ENCODE peak calls at places on chromosomes 4 and X, in eight cellular contexts. One of them, this sample, is unnamed.

GRCh38 chrX:154352466-154352865 is 22.0 kb downstream of the FLNA start:
- DNase-seq in BJ: no peak
- DNase-seq in GM20000: no peak
- DNase-seq in fibroblast of mammary gland: no peak
- DNase-seq in IMR-90: no peak
- DNase-seq in Peyer's patch: no peak
- DNase-seq in OCI-LY7: no peak
- DNase-seq in progenitor cell of endocrine pancreas: no peak
- DNase-seq in this sample: no peak

GRCh38 chr4:9861561-9861960 is 80.1 kb downstream of the DRD5 start:
- DNase-seq in GM20000: no peak
- DNase-seq in IMR-90: no peak
- DNase-seq in BJ: no peak
- DNase-seq in fibroblast of mammary gland: no peak
- DNase-seq in OCI-LY7: no peak
- DNase-seq in Peyer's patch: no peak
- DNase-seq in progenitor cell of endocrine pancreas: no peak
- DNase-seq in this sample: no peak

GRCh38 chr4:107255114-107255513 is 219.0 kb upstream of the DKK2 start:
- DNase-seq in Peyer's patch: no peak
- DNase-seq in progenitor cell of endocrine pancreas: no peak
- DNase-seq in BJ: no peak
- DNase-seq in OCI-LY7: no peak
- DNase-seq in GM20000: no peak
- DNase-seq in IMR-90: no peak
- DNase-seq in fibroblast of mammary gland: no peak
- DNase-seq in this sample: no peak

GRCh38 chrX:49210406-49210805 is 10.4 kb upstream of the SYP start:
- DNase-seq in GM20000: no peak
- DNase-seq in progenitor cell of endocrine pancreas: no peak
- DNase-seq in OCI-LY7: no peak
- DNase-seq in BJ: no peak
- DNase-seq in IMR-90: no peak
- DNase-seq in fibroblast of mammary gland: no peak
- DNase-seq in Peyer's patch: no peak
- DNase-seq in this sample: no peak

GRCh38 chr4:146245899-146246298 is 31.6 kb downstream of the REELD1 start:
- DNase-seq in IMR-90: no peak
- DNase-seq in progenitor cell of endocrine pancreas: no peak
- DNase-seq in OCI-LY7: no peak
- DNase-seq in BJ: no peak
- DNase-seq in GM20000: no peak
- DNase-seq in fibroblast of mammary gland: no peak
- DNase-seq in Peyer's patch: no peak
- DNase-seq in this sample: no peak

GRCh38 chr4:3661989-3662388 is 104.2 kb upstream of the ADRA2C start:
- DNase-seq in Peyer's patch: no peak
- DNase-seq in OCI-LY7: no peak
- DNase-seq in BJ: no peak
- DNase-seq in progenitor cell of endocrine pancreas: no peak
- DNase-seq in GM20000: no peak
- DNase-seq in IMR-90: no peak
- DNase-seq in fibroblast of mammary gland: no peak
- DNase-seq in this sample: no peak

GRCh38 chrX:13863326-13863725 is 46.4 kb upstream of the GPM6B start:
- DNase-seq in Peyer's patch: no peak
- DNase-seq in GM20000: no peak
- DNase-seq in progenitor cell of endocrine pancreas: no peak
- DNase-seq in BJ: no peak
- DNase-seq in IMR-90: no peak
- DNase-seq in OCI-LY7: no peak
- DNase-seq in fibroblast of mammary gland: peak
- DNase-seq in this sample: no peak

GRCh38 chr4:158162637-158163036 is 10.2 kb downstream of the GASK1B start:
- DNase-seq in progenitor cell of endocrine pancreas: no peak
- DNase-seq in fibroblast of mammary gland: peak
- DNase-seq in OCI-LY7: no peak
- DNase-seq in BJ: no peak
- DNase-seq in IMR-90: peak
- DNase-seq in GM20000: no peak
- DNase-seq in Peyer's patch: no peak
- DNase-seq in this sample: no peak

GRCh38 chrX:103791826-103792458 is 15.3 kb downstream of the PLP1 start:
- DNase-seq in IMR-90: peak
- DNase-seq in BJ: no peak
- DNase-seq in Peyer's patch: no peak
- DNase-seq in progenitor cell of endocrine pancreas: no peak
- DNase-seq in fibroblast of mammary gland: no peak
- DNase-seq in GM20000: no peak
- DNase-seq in OCI-LY7: no peak
- DNase-seq in this sample: no peak

GRCh38 chr4:164508126-164508525 is 245.8 kb upstream of the SMIM31 start:
- DNase-seq in IMR-90: no peak
- DNase-seq in progenitor cell of endocrine pancreas: no peak
- DNase-seq in Peyer's patch: no peak
- DNase-seq in BJ: no peak
- DNase-seq in fibroblast of mammary gland: no peak
- DNase-seq in OCI-LY7: no peak
- DNase-seq in GM20000: no peak
- DNase-seq in this sample: no peak

GRCh38 chr4:67437974-67438713 is 107.2 kb downstream of the CENPC start:
- DNase-seq in IMR-90: peak
- DNase-seq in GM20000: no peak
- DNase-seq in progenitor cell of endocrine pancreas: no peak
- DNase-seq in BJ: peak
- DNase-seq in Peyer's patch: no peak
- DNase-seq in fibroblast of mammary gland: peak
- DNase-seq in OCI-LY7: no peak
- DNase-seq in this sample: no peak

GRCh38 chr4:182338731-182339130 is 95.5 kb downstream of the TENM3 start:
- DNase-seq in progenitor cell of endocrine pancreas: no peak
- DNase-seq in BJ: no peak
- DNase-seq in fibroblast of mammary gland: peak
- DNase-seq in GM20000: no peak
- DNase-seq in OCI-LY7: no peak
- DNase-seq in IMR-90: peak
- DNase-seq in Peyer's patch: no peak
- DNase-seq in this sample: no peak

GRCh38 chr4:80587861-80588385 is 252.4 kb downstream of the CFAP299 start:
- DNase-seq in progenitor cell of endocrine pancreas: no peak
- DNase-seq in OCI-LY7: peak
- DNase-seq in BJ: no peak
- DNase-seq in IMR-90: no peak
- DNase-seq in GM20000: no peak
- DNase-seq in Peyer's patch: no peak
- DNase-seq in fibroblast of mammary gland: no peak
- DNase-seq in this sample: no peak

GRCh38 chr4:125323547-125324100 is 8.9 kb downstream of the FAT4 start:
- DNase-seq in fibroblast of mammary gland: peak
- DNase-seq in progenitor cell of endocrine pancreas: no peak
- DNase-seq in OCI-LY7: no peak
- DNase-seq in IMR-90: peak
- DNase-seq in BJ: no peak
- DNase-seq in GM20000: no peak
- DNase-seq in Peyer's patch: no peak
- DNase-seq in this sample: no peak

GRCh38 chrX:42119076-42119475 is 195.7 kb upstream of the CASK start:
- DNase-seq in BJ: no peak
- DNase-seq in progenitor cell of endocrine pancreas: no peak
- DNase-seq in Peyer's patch: no peak
- DNase-seq in fibroblast of mammary gland: peak
- DNase-seq in GM20000: no peak
- DNase-seq in IMR-90: peak
- DNase-seq in OCI-LY7: no peak
- DNase-seq in this sample: no peak

GRCh38 chr4:115873048-115873447 is 759.6 kb upstream of the NDST4 start:
- DNase-seq in GM20000: no peak
- DNase-seq in fibroblast of mammary gland: no peak
- DNase-seq in BJ: no peak
- DNase-seq in IMR-90: no peak
- DNase-seq in progenitor cell of endocrine pancreas: no peak
- DNase-seq in OCI-LY7: no peak
- DNase-seq in Peyer's patch: no peak
- DNase-seq in this sample: no peak
- TF ChIP-seq CTCF in GM20000: no peak
- TF ChIP-seq CTCF in fibroblast of mammary gland: no peak
- TF ChIP-seq CTCF in BJ: no peak
- TF ChIP-seq CTCF in IMR-90: no peak
- TF ChIP-seq CTCF in progenitor cell of endocrine pancreas: no peak
- TF ChIP-seq CTCF in OCI-LY7: peak
- TF ChIP-seq CTCF in Peyer's patch: no peak
- TF ChIP-seq CTCF in this sample: no peak

DNA sequence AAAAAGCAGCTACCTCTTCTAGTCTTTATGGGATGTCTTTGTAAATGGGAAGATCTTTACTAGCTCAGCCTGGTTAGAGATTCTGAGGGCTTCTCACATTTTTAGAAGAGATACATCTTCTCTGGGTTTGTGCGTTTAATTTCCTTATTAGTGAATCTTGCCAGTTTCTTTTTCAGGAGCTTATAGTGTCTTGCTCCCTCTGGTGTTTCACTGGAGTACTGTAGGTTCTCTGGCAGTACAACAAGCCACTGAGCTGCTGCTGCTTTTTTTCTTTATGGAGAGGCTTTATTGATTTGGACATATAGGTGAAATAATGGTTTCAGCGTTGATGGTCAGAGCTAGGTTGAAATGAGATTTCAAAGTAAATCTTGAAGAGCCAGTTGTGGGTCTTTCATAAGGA is 82.9 kb downstream of the LAS1L start:
- DNase-seq in progenitor cell of endocrine pancreas: no peak
- DNase-seq in IMR-90: peak
- DNase-seq in OCI-LY7: peak
- DNase-seq in GM20000: peak
- DNase-seq in fibroblast of mammary gland: peak
- DNase-seq in BJ: no peak
- DNase-seq in Peyer's patch: no peak
- DNase-seq in this sample: no peak
- TF ChIP-seq CTCF in progenitor cell of endocrine pancreas: peak
- TF ChIP-seq CTCF in IMR-90: peak
- TF ChIP-seq CTCF in OCI-LY7: peak
- TF ChIP-seq CTCF in GM20000: peak
- TF ChIP-seq CTCF in fibroblast of mammary gland: peak
- TF ChIP-seq CTCF in BJ: peak
- TF ChIP-seq CTCF in Peyer's patch: peak
- TF ChIP-seq CTCF in this sample: no peak

DNA sequence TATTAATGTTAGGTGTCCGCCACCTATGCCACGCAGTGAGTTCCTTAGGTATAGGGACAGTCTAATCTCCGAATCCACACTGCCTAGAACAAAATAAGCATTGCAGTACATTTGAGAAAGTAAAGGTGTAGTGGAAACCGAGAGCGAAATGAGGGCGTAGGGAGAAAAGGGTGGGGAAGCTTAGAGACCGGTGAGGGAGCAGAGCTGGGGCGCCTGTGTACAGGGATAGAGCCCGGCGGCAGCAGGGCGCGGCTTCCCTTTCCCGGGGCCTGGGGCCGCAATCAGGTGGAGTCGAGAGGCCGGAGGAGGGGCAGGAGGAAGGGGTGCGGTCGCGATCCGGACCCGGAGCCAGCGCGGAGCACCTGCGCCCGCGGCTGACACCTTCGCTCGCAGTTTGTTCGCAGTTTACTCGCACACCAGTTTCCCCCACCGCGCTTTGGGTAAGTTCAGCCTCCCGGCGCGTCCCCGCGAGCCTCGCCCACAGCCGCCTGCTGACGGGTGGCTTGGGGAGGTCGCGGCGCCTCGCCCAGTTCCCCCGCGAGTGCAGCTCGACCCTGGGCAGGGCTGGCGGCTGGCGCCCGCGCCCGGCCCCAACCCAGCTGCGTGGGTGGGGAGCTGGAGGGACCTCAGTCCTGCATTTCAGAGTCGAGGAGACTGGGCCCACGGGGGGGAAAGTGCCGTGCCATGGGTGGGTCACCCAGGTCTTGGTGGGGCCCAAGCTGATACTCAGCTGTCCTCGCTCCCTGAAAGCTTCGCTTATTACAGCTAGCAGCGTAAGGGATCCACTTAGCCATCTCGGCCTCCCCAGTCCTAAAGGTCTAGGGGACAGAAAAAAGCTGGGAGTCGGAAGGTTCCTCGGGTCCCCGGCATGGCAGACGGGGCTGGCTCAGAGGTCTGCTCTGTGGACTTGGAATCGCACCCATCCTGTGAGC is at the start of gene ANXA3:
- DNase-seq in IMR-90: no peak
- DNase-seq in OCI-LY7: no peak
- DNase-seq in progenitor cell of endocrine pancreas: peak
- DNase-seq in BJ: no peak
- DNase-seq in Peyer's patch: peak
- DNase-seq in GM20000: peak
- DNase-seq in fibroblast of mammary gland: no peak
- DNase-seq in this sample: peak
- TF ChIP-seq CTCF in IMR-90: no peak
- TF ChIP-seq CTCF in OCI-LY7: no peak
- TF ChIP-seq CTCF in progenitor cell of endocrine pancreas: no peak
- TF ChIP-seq CTCF in BJ: no peak
- TF ChIP-seq CTCF in Peyer's patch: no peak
- TF ChIP-seq CTCF in GM20000: no peak
- TF ChIP-seq CTCF in fibroblast of mammary gland: no peak
- TF ChIP-seq CTCF in this sample: no peak

GRCh38 chrX:63917296-63917695 is 132.3 kb upstream of the ARHGEF9 start:
- DNase-seq in progenitor cell of endocrine pancreas: no peak
- DNase-seq in IMR-90: no peak
- DNase-seq in OCI-LY7: no peak
- DNase-seq in Peyer's patch: no peak
- DNase-seq in GM20000: no peak
- DNase-seq in BJ: peak
- DNase-seq in fibroblast of mammary gland: no peak
- DNase-seq in this sample: no peak
- TF ChIP-seq CTCF in progenitor cell of endocrine pancreas: no peak
- TF ChIP-seq CTCF in IMR-90: no peak
- TF ChIP-seq CTCF in OCI-LY7: no peak
- TF ChIP-seq CTCF in Peyer's patch: no peak
- TF ChIP-seq CTCF in GM20000: no peak
- TF ChIP-seq CTCF in BJ: no peak
- TF ChIP-seq CTCF in fibroblast of mammary gland: no peak
- TF ChIP-seq CTCF in this sample: no peak

GRCh38 chr4:61985426-61985825 is 785.3 kb downstream of the ADGRL3 start:
- DNase-seq in Peyer's patch: no peak
- DNase-seq in OCI-LY7: no peak
- DNase-seq in GM20000: no peak
- DNase-seq in IMR-90: no peak
- DNase-seq in progenitor cell of endocrine pancreas: no peak
- DNase-seq in BJ: no peak
- DNase-seq in fibroblast of mammary gland: no peak
- DNase-seq in this sample: no peak

GRCh38 chr4:61984260-61984909 is 784.3 kb downstream of the ADGRL3 start:
- DNase-seq in Peyer's patch: no peak
- DNase-seq in GM20000: no peak
- DNase-seq in BJ: no peak
- DNase-seq in OCI-LY7: no peak
- DNase-seq in progenitor cell of endocrine pancreas: no peak
- DNase-seq in fibroblast of mammary gland: no peak
- DNase-seq in IMR-90: no peak
- DNase-seq in this sample: no peak
- TF ChIP-seq CTCF in Peyer's patch: no peak
- TF ChIP-seq CTCF in GM20000: no peak
- TF ChIP-seq CTCF in BJ: no peak
- TF ChIP-seq CTCF in OCI-LY7: no peak
- TF ChIP-seq CTCF in progenitor cell of endocrine pancreas: no peak
- TF ChIP-seq CTCF in fibroblast of mammary gland: no peak
- TF ChIP-seq CTCF in IMR-90: no peak
- TF ChIP-seq CTCF in this sample: no peak

This sample was measured in activated B cell treated with CpG ODN at 0.5 μM for 24 hours.